ENCODE peak calls at places on chromosomes 7 and 10, in five cellular contexts. P, J, Z, T and L are unnamed samples.

GRCh38 chr7:77335581-77335980 is 80.6 kb downstream of the GSAP start:
- DNase-seq in P (no peak), J (no peak), Z (no peak), T (no peak), L (peak; percentile 70)

GRCh38 chr10:49300140-49300974 is 1.4 kb downstream of the C10orf71 start:
- DNase-seq in P (peak; percentile 20), J (no peak), Z (no peak), T (no peak), L (no peak)

GRCh38 chr7:77765906-77766800 is 32.1 kb downstream of the TMEM60 start:
- DNase-seq in P (no peak), J (no peak), Z (no peak), T (no peak), L (no peak)

GRCh38 chr10:14481752-14482151 is 151.0 kb upstream of the FRMD4A start:
- DNase-seq in P (no peak), J (no peak), Z (no peak), T (no peak), L (no peak)

GRCh38 chr7:142960955-142961512 is 1.1 kb downstream of the KEL start:
- DNase-seq in P (no peak), J (no peak), Z (no peak), T (peak; percentile 6), L (no peak)

GRCh38 chr10:110802551-110803238 is 69.0 kb upstream of the PDCD4 start:
- DNase-seq in P (peak; percentile 84), J (peak; percentile 61), Z (no peak), T (no peak), L (no peak)

GRCh38 chr7:100431286-100431735 is 1.7 kb downstream of the MEPCE start:
- DNase-seq in P (peak; percentile 70), J (no peak), Z (no peak), T (no peak), L (no peak)

GRCh38 chr10:42488416-42488815 is 150.0 kb downstream of the ZNF33B start:
- DNase-seq in P (no peak), J (no peak), Z (no peak), T (no peak), L (no peak)

GRCh38 chr7:97772034-97772891 is 40.4 kb downstream of the TAC1 start:
- DNase-seq in P (no peak), J (no peak), Z (no peak), T (no peak), L (no peak)

GRCh38 chr7:90119178-90119971 is 34.9 kb upstream of the STEAP1 start:
- DNase-seq in P (peak; percentile 68), J (no peak), Z (peak; percentile 7), T (no peak), L (no peak)

GRCh38 chr7:1290262-1291039 is 57.8 kb downstream of the UNCX start:
- DNase-seq in P (no peak), J (no peak), Z (peak; percentile 13), T (no peak), L (no peak)

GRCh38 chr7:1026721-1027151 is 17.6 kb upstream of the GPR146 start:
- DNase-seq in P (no peak), J (no peak), Z (no peak), T (no peak), L (no peak)

GRCh38 chr10:99341860-99342517 is 12.8 kb downstream of the CNNM1 start:
- DNase-seq in P (no peak), J (no peak), Z (no peak), T (no peak), L (no peak)

GRCh38 chr7:94146408-94146807 is 142.3 kb upstream of the BET1 start:
- DNase-seq in P (no peak), J (no peak), Z (no peak), T (no peak), L (no peak)

GRCh38 chr7:901388-902154 is 25.2 kb downstream of the GET4 start:
- DNase-seq in P (peak; percentile 85), J (no peak), Z (peak; percentile 31), T (peak; percentile 76), L (peak; percentile 95)

GRCh38 chr10:17140386-17140761 is 10.8 kb upstream of the CUBN start:
- DNase-seq in P (no peak), J (no peak), Z (no peak), T (no peak), L (no peak)

GRCh38 chr10:11853468-11853867 is 30.3 kb downstream of the PROSER2 start:
- DNase-seq in P (peak; percentile 6), J (no peak), Z (no peak), T (no peak), L (no peak)

GRCh38 chr7:70104243-70104642 is 506.0 kb downstream of the AUTS2 start:
- DNase-seq in P (no peak), J (no peak), Z (no peak), T (no peak), L (no peak)

GRCh38 chr10:122733450-122733849 is 33.8 kb upstream of the C10orf120 start:
- DNase-seq in P (no peak), J (no peak), Z (no peak), T (no peak), L (peak; percentile 31)

GRCh38 chr10:122738031-122738430 is 38.4 kb upstream of the C10orf120 start:
- DNase-seq in P (no peak), J (no peak), Z (no peak), T (no peak), L (no peak)

GRCh38 chr10:122730238-122730637 is 30.6 kb upstream of the C10orf120 start:
- DNase-seq in P (no peak), J (no peak), Z (no peak), T (no peak), L (no peak)

DNA sequence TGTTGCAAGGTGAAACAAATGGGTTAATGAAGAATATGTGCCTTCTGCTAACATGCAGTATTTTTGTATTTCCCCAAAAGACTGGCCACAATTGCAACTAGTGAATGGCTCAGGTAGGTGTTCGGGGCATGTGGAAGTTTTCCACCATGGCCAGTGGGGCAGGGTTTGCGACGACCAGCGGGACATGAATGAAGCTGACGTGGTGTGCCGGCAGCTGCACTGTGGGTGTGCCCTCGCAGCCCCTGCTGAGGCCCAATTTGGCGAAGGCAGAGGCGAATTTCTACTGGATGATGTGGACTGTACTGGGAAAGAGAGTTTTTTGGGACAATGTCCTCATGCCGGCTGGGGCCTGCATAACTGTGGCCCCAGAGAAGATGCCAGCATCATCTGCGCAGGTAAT is 34.6 kb upstream of the C10orf120 start:
- DNase-seq in P (no peak), J (no peak), Z (no peak), T (no peak), L (peak; percentile 55)
- H3K4me1 ChIP-seq in P (no peaks in the 10 kb centered on the region), J (no peaks in the 10 kb centered on the region), Z (no peaks in the 10 kb centered on the region), T (no peaks in the 10 kb centered on the region), L (no peaks in the 10 kb centered on the region)

DNA sequence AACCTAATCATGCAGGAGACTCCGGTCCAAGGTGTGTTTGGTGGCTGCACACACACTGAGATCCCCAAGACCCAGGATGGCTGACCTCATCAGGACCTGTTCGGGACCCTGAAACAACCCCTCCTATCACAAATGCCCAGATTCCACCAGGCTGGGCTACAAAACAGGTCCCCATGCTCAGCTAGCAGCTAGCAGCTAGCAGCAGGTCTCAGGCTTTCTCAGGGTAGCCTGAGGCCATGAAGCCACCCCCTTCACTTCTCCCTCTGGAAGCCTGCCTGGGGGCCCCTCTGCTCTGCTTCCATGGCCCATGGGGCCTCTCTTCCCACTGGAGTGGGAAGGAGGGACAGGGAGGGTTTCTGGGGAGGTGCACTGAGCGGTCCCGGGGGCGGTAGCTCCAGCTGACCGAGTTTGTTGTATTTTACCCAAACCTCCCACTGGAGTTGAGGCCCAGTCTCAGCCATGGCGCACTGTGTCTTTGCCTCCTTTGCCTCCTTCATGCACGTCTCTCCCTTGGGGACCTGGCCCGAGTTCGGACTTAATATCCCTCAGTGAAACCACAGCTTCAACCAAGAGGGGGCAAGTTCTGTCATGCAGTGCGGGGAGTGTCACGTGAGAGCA is 95.1 kb upstream of the GPR26 start:
- DNase-seq in P (peak; percentile 24), J (no peak), Z (no peak), T (no peak), L (no peak)
- H3K4me1 ChIP-seq in P (no peaks in the 10 kb centered on the region), J (no peaks in the 10 kb centered on the region), Z (no peaks in the 10 kb centered on the region), T (peaks cover 20% of the 10 kb centered on the region), L (no peaks in the 10 kb centered on the region)

DNA sequence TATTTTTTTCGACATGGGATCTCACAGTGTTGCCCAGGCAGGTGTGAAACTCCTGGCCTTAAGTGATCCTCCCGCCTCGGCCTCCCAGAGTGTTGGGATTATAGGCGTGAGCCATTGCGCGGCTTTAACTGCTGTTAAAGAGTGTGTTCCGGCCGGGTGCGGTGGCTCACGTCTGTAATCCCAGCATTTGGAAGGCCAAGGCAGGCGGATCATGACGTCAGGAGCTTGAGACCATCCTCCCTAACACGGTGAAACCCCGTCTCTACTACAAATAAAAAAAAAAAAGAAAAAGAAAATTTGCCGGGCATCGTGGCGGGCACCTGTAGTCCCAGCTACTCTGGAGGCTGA is 1.1 kb downstream of the RABGEF1 start:
- DNase-seq in P (peak; percentile 73), J (no peak), Z (no peak), T (no peak), L (no peak)
- H3K4me1 ChIP-seq in P (peaks cover 30% of the 10 kb centered on the region), J (peaks cover 30% of the 10 kb centered on the region), Z (peaks cover 26% of the 10 kb centered on the region), T (peaks cover 16% of the 10 kb centered on the region), L (peaks cover 56% of the 10 kb centered on the region)

GRCh38 chr10:73858013-73858708 is 16.2 kb downstream of the CAMK2G start:
- DNase-seq in P (peak; percentile 54), J (no peak), Z (no peak), T (no peak), L (no peak)
- H3K4me1 ChIP-seq in P (peaks cover 99% of the 10 kb centered on the region), J (peaks cover 99% of the 10 kb centered on the region), Z (peaks cover 52% of the 10 kb centered on the region), T (peaks cover 7% of the 10 kb centered on the region), L (peaks cover 100% of the 10 kb centered on the region)

GRCh38 chr7:137874390-137874789 is 27.6 kb upstream of the DGKI start:
- DNase-seq in P (no peak), J (no peak), Z (no peak), T (no peak), L (no peak)
- H3K4me1 ChIP-seq in P (peaks cover 48% of the 10 kb centered on the region), J (peaks cover 56% of the 10 kb centered on the region), Z (no peaks in the 10 kb centered on the region), T (no peaks in the 10 kb centered on the region), L (peaks cover 69% of the 10 kb centered on the region)

GRCh38 chr10:87864497-87865059 is 1.2 kb downstream of the PTEN start:
- DNase-seq in P (no peak), J (no peak), Z (peak; percentile 41), T (no peak), L (no peak)
- H3K4me1 ChIP-seq in P (peaks cover 32% of the 10 kb centered on the region), J (peaks cover 29% of the 10 kb centered on the region), Z (peaks cover 65% of the 10 kb centered on the region), T (peaks cover 28% of the 10 kb centered on the region), L (peaks cover 36% of the 10 kb centered on the region)